ENCODE peak calls at places on chromosome 18, in nine cellular contexts. M is uterus, I is NB4, D is fibroblast of mammary gland, W is cardiac muscle cell, O is PC-3, X is A549, V is GM23338, G is mesendoderm. U is an unnamed sample.

GRCh38 chr18:35406666-35407065 is 29.5 kb upstream of the ZNF396 start:
- DNase-seq in G (peak), O (peak), M (no peak), I (no peak), V (no peak), X (no peak), W (peak), D (no peak), U (no peak)

GRCh38 chr18:371616-371998 is 103.8 kb upstream of the THOC1 start:
- DNase-seq in W (no peak), O (no peak), D (no peak), G (peak), I (no peak), M (no peak), V (no peak), X (no peak), U (no peak)

GRCh38 chr18:24995056-24995455 is 356.9 kb downstream of the ZNF521 start:
- DNase-seq in G (no peak), W (no peak), M (no peak), O (peak), D (peak), I (no peak), V (no peak), X (no peak), U (no peak)

GRCh38 chr18:58896268-58896667 is 31.6 kb downstream of the ZNF532 start:
- DNase-seq in V (no peak), I (no peak), W (no peak), D (no peak), X (no peak), M (no peak), G (peak), O (no peak), U (no peak)

GRCh38 chr18:49597556-49597955 is 35.7 kb downstream of the LIPG start:
- DNase-seq in I (no peak), M (no peak), X (no peak), V (no peak), W (no peak), D (no peak), O (no peak), G (peak), U (no peak)

GRCh38 chr18:74514860-74515495 is 18.8 kb downstream of the CNDP2 start:
- DNase-seq in O (no peak), M (no peak), W (no peak), D (no peak), X (no peak), G (no peak), I (no peak), V (no peak), U (no peak)

GRCh38 chr18:70333316-70333715 is 44.5 kb downstream of the SOCS6 start:
- DNase-seq in I (no peak), D (no peak), X (no peak), M (no peak), O (no peak), W (no peak), V (no peak), G (no peak), U (no peak)

GRCh38 chr18:67282796-67283195 is 233.7 kb downstream of the DSEL start:
- DNase-seq in W (peak), G (no peak), V (peak), X (no peak), O (no peak), M (no peak), I (no peak), D (peak), U (no peak)

GRCh38 chr18:54742120-54742519 is 86.2 kb upstream of the RAB27B start:
- DNase-seq in M (no peak), V (no peak), X (no peak), W (peak), D (peak), O (no peak), I (no peak), G (no peak), U (no peak)

GRCh38 chr18:26723986-26724385 is 141.5 kb downstream of the AQP4 start:
- DNase-seq in M (no peak), G (no peak), D (no peak), W (no peak), O (no peak), I (peak), V (no peak), X (no peak), U (no peak)

GRCh38 chr18:10901329-10901728 is 248.0 kb downstream of the PIEZO2 start:
- DNase-seq in I (no peak), V (no peak), W (no peak), X (no peak), G (no peak), O (no peak), M (no peak), D (no peak), U (no peak)

GRCh38 chr18:3985030-3985429 is 470.1 kb downstream of the DLGAP1 start:
- DNase-seq in M (no peak), D (peak), W (no peak), V (no peak), G (no peak), O (no peak), I (no peak), X (no peak), U (no peak)

GRCh38 chr18:33201509-33201926 is 239.0 kb downstream of the CCDC178 start:
- DNase-seq in W (peak), I (peak), G (peak), M (no peak), X (peak), D (peak), O (peak), V (peak), U (peak)
- H3K4me3 ChIP-seq in W (no peak), I (no peak), G (no peak), M (no peak), X (no peak), D (no peak), O (no peak), V (no peak), U (no peak)

GRCh38 chr18:79395761-79396404 is at the start of gene NFATC1:
- DNase-seq in V (peak), I (no peak), O (peak), X (peak), W (peak), G (peak), D (peak), M (peak), U (peak)
- H3K4me3 ChIP-seq in V (peak), I (no peak), O (peak), X (peak), W (peak), G (peak), D (peak), M (peak), U (peak)

DNA sequence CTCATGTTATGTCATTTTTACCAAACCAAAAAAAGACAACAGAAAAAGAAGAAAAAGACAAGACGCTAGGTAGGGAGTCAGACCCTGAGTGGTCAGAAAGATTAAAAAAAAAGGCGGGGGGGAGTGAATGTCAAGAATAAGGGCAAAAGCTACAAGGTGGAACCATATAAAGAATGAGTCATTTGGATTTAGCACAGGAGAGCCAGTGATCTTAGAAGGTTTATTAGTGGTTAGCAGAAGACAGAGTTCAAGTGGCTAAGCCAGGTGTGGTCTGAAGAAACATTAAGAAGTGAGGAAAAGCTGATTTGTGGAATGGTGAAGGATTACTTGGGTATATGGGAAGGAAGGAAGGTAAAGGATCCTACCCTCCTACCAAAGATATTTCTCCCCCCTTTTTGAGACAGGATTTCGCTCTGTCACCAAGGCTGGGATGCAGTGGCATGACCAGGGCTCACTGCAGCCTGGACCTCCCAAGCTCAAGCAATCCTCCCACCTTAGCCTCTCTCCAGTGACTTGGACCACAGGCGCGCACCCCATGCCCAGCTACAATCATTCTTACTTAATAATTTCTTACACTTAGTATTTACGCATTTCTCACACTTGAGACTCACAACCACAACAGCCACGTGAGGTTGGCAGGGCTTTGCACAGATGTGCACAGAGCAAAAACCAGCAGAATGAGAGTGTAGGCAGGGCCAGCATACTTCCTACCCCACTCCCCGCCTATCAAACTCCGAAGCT is 2.6 kb downstream of the DSC2 start:
- DNase-seq in M (no peak), V (no peak), G (peak), O (peak), D (no peak), X (no peak), I (no peak), W (no peak), U (no peak)
- H3K4me3 ChIP-seq in M (no peak), V (peak), G (no peak), O (peak), D (no peak), X (no peak), I (no peak), W (peak), U (no peak)

DNA sequence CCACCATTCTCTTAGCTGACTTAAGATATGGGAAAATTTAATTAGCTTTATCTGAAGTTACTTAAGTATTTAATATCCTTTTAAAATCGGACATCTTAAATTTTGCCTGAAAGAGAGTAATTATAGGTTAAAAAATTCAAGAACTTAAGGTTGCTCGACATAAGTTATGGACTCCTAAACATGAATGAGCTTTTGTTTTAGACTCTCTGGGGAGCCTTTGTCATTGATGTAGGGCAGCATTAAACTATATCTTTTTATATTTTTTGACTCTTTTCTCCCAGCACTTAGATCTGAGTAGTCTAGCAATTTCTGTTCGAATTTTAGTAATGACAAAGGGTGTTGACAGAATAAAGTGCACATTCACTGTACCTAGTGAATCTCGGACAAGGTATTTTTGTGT is 4.7 kb downstream of the PHLPP1 start:
- DNase-seq in I (no peak), D (no peak), X (no peak), W (no peak), G (no peak), O (no peak), M (no peak), V (no peak), U (no peak)
- H3K4me3 ChIP-seq in I (peak), D (no peak), X (no peak), W (peak), G (no peak), O (peak), M (no peak), V (peak), U (no peak)